ENCODE peak calls at places on chromosomes 4 and X, in nine cellular contexts. Y, V, W, C, R, B, E, I and P are unnamed samples.

GRCh38 chr4:18042754-18043153 is 21.2 kb upstream of the LCORL start:
- DNase-seq in W (no peak), R (no peak), I (no peak), C (no peak), E (no peak), Y (no peak), V (no peak), B (no peak), P (no peak)

GRCh38 chr4:184979461-184980124 is 38.7 kb upstream of the HELT start:
- DNase-seq in W (no peak), E (no peak), R (no peak), B (no peak), Y (no peak), I (no peak), C (no peak), V (no peak), P (no peak)

GRCh38 chrX:119758682-119759332 is 419 bp downstream of the SOWAHD start:
- DNase-seq in R (no peak), C (no peak), W (no peak), E (no peak), Y (no peak), I (no peak), V (no peak), B (no peak), P (no peak)

GRCh38 chr4:87555751-87556619 is 26.8 kb upstream of the SPARCL1 start:
- DNase-seq in R (peak), W (peak), C (peak), V (no peak), B (peak), E (peak), Y (no peak), I (no peak), P (peak)

GRCh38 chr4:67700119-67700873 is 659 bp downstream of the UBA6 start:
- DNase-seq in Y (no peak), B (peak), V (no peak), E (no peak), C (peak), W (peak), R (peak), I (no peak), P (no peak)

GRCh38 chrX:19924285-19924684 is 36.9 kb upstream of the SH3KBP1 start:
- DNase-seq in R (peak), Y (no peak), I (no peak), B (peak), V (no peak), W (no peak), C (no peak), E (no peak), P (no peak)

GRCh38 chr4:92307886-92308285 is 4.1 kb downstream of the GRID2 start:
- DNase-seq in I (no peak), R (no peak), E (no peak), B (no peak), C (no peak), W (no peak), Y (no peak), V (no peak), P (no peak)

GRCh38 chr4:91288702-91289311 is 1015.0 kb upstream of the GRID2 start:
- DNase-seq in R (no peak), I (no peak), C (peak), B (no peak), V (no peak), Y (no peak), E (no peak), W (peak), P (no peak)

GRCh38 chrX:124194903-124195302 is 137.6 kb upstream of the TEX13D start:
- DNase-seq in E (no peak), V (no peak), B (no peak), C (peak), R (no peak), W (no peak), I (no peak), Y (no peak), P (no peak)

GRCh38 chrX:135193740-135194139 is 22.5 kb upstream of the CT55 start:
- DNase-seq in Y (no peak), R (no peak), C (no peak), E (no peak), B (no peak), I (no peak), V (no peak), W (no peak), P (no peak)

GRCh38 chrX:69133561-69134542 is 31.4 kb downstream of the PJA1 start:
- DNase-seq in V (no peak), E (peak), B (peak), C (peak), I (no peak), R (peak), W (peak), Y (no peak), P (peak)

GRCh38 chr4:118173956-118174355 is 139.7 kb downstream of the NDST3 start:
- DNase-seq in Y (no peak), I (peak), E (peak), W (peak), R (peak), C (no peak), V (no peak), B (peak), P (no peak)

GRCh38 chr4:168574581-168575295 is 77.9 kb downstream of the PALLD start:
- DNase-seq in V (no peak), I (no peak), B (peak), E (peak), W (no peak), Y (no peak), R (peak), C (peak), P (no peak)

GRCh38 chr4:177064724-177065394 is 244.8 kb upstream of the NEIL3 start:
- DNase-seq in C (no peak), W (no peak), I (no peak), V (no peak), R (no peak), E (no peak), Y (no peak), B (no peak), P (no peak)

GRCh38 chr4:4385729-4386295 is 1.1 kb upstream of the NSG1 start:
- DNase-seq in R (no peak), C (no peak), I (no peak), V (no peak), Y (no peak), E (no peak), W (no peak), B (no peak), P (no peak)

GRCh38 chr4:14234330-14234729 is 606.8 kb upstream of the BOD1L1 start:
- DNase-seq in W (no peak), C (no peak), I (no peak), E (no peak), R (no peak), V (no peak), B (peak), Y (no peak), P (no peak)

GRCh38 chr4:110770353-110770752 is 147.5 kb upstream of the PITX2 start:
- DNase-seq in Y (no peak), B (no peak), E (no peak), I (no peak), R (no peak), V (no peak), C (no peak), W (no peak), P (no peak)

GRCh38 chr4:85595796-85596559 is 121.0 kb downstream of the ARHGAP24 start:
- DNase-seq in W (peak), E (no peak), I (no peak), R (no peak), V (no peak), C (no peak), Y (no peak), B (no peak), P (no peak)

GRCh38 chr4:3657917-3658913 is 108.0 kb upstream of the ADRA2C start:
- DNase-seq in E (no peak), I (peak), B (peak), Y (no peak), W (peak), R (peak), C (no peak), V (no peak), P (no peak)

GRCh38 chr4:94653095-94653649 is 104.6 kb upstream of the BMPR1B start:
- DNase-seq in E (no peak), V (no peak), C (no peak), I (no peak), B (no peak), Y (no peak), W (no peak), R (no peak), P (no peak)

GRCh38 chr4:139009702-139010101 is 5.9 kb upstream of the NOCT start:
- DNase-seq in C (no peak), I (no peak), V (no peak), B (no peak), W (no peak), E (no peak), R (no peak), Y (no peak), P (no peak)

GRCh38 chr4:74308215-74308614 is at the start of gene EPGN:
- DNase-seq in E (no peak), R (no peak), B (peak), Y (no peak), V (no peak), I (no peak), W (peak), C (no peak), P (no peak)

GRCh38 chrX:139200793-139201192 is 329.7 kb upstream of the F9 start:
- DNase-seq in C (no peak), Y (no peak), E (no peak), W (no peak), I (no peak), B (no peak), V (no peak), R (peak), P (no peak)

GRCh38 chr4:176838611-176839411 is 46.1 kb upstream of the VEGFC start:
- DNase-seq in W (peak), I (peak), Y (no peak), V (no peak), R (peak), E (peak), C (peak), B (peak), P (peak)

GRCh38 chr4:16082424-16083216 is 1.2 kb downstream of the PROM1 start:
- DNase-seq in R (no peak), W (peak), E (no peak), I (no peak), C (no peak), V (peak), B (no peak), Y (no peak), P (no peak)

GRCh38 chrX:110442631-110443030 is 84.0 kb downstream of the RTL9 start:
- DNase-seq in B (peak), Y (no peak), E (no peak), V (no peak), C (no peak), W (peak), I (no peak), R (peak), P (no peak)

GRCh38 chr4:123856689-123857545 is 460.3 kb downstream of the SPRY1 start:
- DNase-seq in W (peak), B (peak), R (peak), Y (peak), C (no peak), I (no peak), E (no peak), V (no peak), P (no peak)

GRCh38 chr4:147768113-147768512 is 36.2 kb downstream of the ARHGAP10 start:
- DNase-seq in R (peak), B (peak), C (no peak), I (no peak), W (peak), E (no peak), Y (no peak), V (no peak), P (no peak)

GRCh38 chr4:145732416-145732815 is 52.5 kb downstream of the C4orf51 start:
- DNase-seq in I (no peak), C (no peak), W (no peak), V (no peak), R (no peak), B (no peak), E (no peak), Y (no peak), P (no peak)

GRCh38 chr4:122826596-122827257 is at the start of gene FGF2:
- DNase-seq in Y (no peak), V (peak), E (no peak), W (peak), C (no peak), B (peak), I (no peak), R (peak), P (no peak)

GRCh38 chr4:23979534-23979933 is 89.7 kb upstream of the PPARGC1A start:
- DNase-seq in E (no peak), C (no peak), V (no peak), R (no peak), Y (no peak), B (no peak), W (no peak), I (no peak), P (no peak)

GRCh38 chrX:7088968-7089615 is 58.4 kb upstream of the STS start:
- DNase-seq in I (no peak), C (no peak), W (no peak), Y (no peak), R (no peak), V (no peak), B (no peak), E (no peak), P (no peak)

DNA sequence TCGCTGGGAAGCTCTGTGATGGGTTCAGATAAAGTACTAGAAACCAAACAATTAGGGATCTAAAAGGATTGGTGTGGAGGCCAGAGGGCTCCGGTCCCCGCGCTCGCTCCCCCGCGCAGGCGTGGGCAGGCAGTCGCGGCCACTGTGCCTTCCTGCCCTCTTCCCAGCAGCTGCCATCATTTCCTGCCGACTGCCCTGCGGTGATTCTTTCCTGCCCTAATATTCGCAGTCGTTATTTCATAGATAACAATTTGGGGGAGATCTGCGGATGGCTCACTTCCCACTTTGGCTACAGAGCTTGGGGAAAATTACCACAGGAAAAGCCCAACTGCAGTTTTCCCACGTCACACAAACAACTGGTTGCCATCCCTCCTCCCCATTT is 2.2 kb downstream of the GRIA2 start:
- DNase-seq in C (no peak), E (no peak), V (no peak), I (no peak), W (no peak), R (no peak), Y (no peak), B (no peak), P (no peak)
- H3K4me3 ChIP-seq in C (peak), E (peak), V (peak), I (peak), W (peak), R (peak), Y (no peak), B (peak), P (peak)

DNA sequence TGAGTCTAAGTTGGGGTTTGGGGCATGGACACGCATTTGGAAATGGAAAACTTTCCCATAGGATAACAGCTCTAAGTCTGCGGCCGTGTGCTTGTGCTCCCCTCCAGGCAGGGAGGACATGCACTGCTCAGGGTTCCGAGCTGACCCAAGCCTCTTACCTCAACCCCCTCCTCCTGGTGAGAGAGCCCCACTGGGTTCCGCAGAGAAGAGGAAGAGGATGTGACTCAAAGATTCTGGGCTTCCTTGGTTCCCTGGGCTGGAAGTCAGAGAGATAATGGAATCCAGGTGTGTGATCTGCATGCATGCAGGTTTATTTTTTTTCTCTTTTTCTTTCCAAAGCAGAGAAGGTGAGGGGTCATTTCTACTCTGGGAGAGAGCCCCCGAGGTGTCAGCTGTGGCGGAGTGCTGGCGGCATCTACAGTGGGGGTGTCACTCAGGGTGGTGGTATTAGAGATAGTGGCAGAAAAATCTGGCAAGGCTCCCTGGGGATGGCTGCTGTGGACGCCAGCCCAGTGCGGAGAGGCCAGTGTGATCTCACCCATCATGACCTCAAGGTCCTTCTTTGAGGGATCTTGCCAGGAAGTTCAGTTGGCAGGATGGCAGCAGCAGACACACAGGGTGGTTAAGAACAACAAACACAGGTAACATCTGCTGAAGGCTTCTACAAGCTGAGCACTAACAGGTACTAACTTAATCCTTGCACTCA is 168.7 kb upstream of the HAND2 start:
- DNase-seq in E (no peak), W (no peak), C (no peak), R (no peak), I (peak), B (no peak), Y (no peak), V (no peak), P (no peak)
- H3K4me3 ChIP-seq in E (no peak), W (no peak), C (no peak), R (no peak), I (no peak), B (no peak), Y (no peak), V (no peak), P (no peak)

GRCh38 chrX:65587616-65588526 is 53.3 kb upstream of the LAS1L start:
- DNase-seq in B (peak), Y (no peak), W (peak), V (peak), E (no peak), I (no peak), R (peak), C (no peak), P (no peak)
- H3K4me3 ChIP-seq in B (no peak), Y (no peak), W (peak), V (peak), E (no peak), I (peak), R (no peak), C (no peak), P (peak)

DNA sequence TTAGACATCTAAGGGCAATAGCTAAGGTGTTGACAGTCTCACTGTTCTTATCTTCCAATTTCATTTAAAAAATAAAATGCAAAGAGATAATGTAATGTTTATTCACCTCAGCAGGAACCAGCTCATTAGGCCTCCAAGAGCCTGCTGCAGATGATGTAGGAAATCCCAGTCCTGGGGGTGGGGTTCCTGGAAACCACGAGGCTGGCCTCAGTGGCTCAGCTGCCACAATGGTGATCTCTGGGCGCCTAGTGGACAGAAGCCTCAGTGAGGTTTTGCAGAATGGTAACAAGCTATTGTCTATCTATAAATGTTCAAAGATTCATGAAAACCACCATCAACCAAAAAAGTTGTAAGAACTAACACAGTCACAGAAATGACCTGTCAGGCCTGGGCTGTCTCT is 77.3 kb downstream of the RPS3A start:
- DNase-seq in B (no peak), W (no peak), Y (no peak), I (no peak), E (no peak), V (no peak), C (no peak), R (no peak), P (no peak)
- H3K4me3 ChIP-seq in B (no peak), W (no peak), Y (no peak), I (no peak), E (no peak), V (no peak), C (no peak), R (no peak), P (no peak)

GRCh38 chr4:167232805-167233522 is 1.3 kb downstream of the SPOCK3 start:
- DNase-seq in Y (no peak), V (no peak), C (no peak), E (no peak), I (no peak), W (no peak), R (no peak), B (no peak), P (no peak)
- H3K4me3 ChIP-seq in Y (no peak), V (no peak), C (peak), E (peak), I (no peak), W (no peak), R (peak), B (no peak), P (no peak)

DNA sequence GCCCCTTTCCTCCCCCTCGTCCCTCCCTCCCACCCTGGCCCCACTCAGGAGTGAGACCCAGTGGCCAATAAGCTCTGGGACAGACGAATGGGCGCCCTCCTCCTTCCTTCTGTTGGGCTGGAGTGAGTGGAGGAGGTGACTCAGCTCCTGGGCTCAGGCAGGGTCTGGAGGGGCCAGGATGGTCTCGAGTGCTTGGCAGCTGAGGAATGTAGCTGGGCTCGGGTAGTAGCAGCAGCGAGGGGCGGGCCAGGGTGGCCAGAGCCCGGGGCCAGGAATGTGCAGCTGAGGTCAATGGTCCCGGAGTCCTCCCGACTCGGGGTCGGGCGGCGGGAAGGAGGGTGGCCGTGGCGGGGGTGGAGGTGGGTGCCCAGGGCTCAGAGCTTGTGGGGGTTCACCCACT is 15.0 kb downstream of the G6PD start:
- DNase-seq in R (peak), Y (no peak), V (no peak), C (peak), B (peak), E (no peak), W (peak), I (no peak), P (no peak)
- H3K4me3 ChIP-seq in R (no peak), Y (no peak), V (no peak), C (no peak), B (no peak), E (no peak), W (no peak), I (no peak), P (no peak)

GRCh38 chrX:103149652-103150051 is 56.7 kb upstream of the NXF3 start:
- DNase-seq in W (no peak), B (no peak), V (no peak), R (no peak), Y (no peak), C (no peak), I (no peak), E (no peak), P (no peak)

GRCh38 chrX:103157511-103158316 is 57.2 kb upstream of the BEX4 start:
- DNase-seq in Y (peak), B (peak), E (peak), W (peak), R (peak), I (no peak), C (no peak), V (no peak), P (no peak)

GRCh38 chrX:103155201-103155600 is 59.7 kb upstream of the BEX4 start:
- DNase-seq in W (peak), R (no peak), C (no peak), B (peak), V (no peak), I (no peak), E (no peak), Y (no peak), P (no peak)

GRCh38 chrX:103151799-103152198 is 58.9 kb upstream of the NXF3 start:
- DNase-seq in B (no peak), I (no peak), C (no peak), Y (no peak), E (no peak), R (no peak), W (no peak), V (no peak), P (no peak)

GRCh38 chrX:103153661-103154060 is 60.7 kb upstream of the NXF3 start:
- DNase-seq in C (no peak), R (no peak), Y (no peak), E (no peak), V (no peak), I (no peak), B (no peak), W (no peak), P (no peak)
- H3K4me3 ChIP-seq in C (no peak), R (no peak), Y (no peak), E (no peak), V (no peak), I (no peak), B (no peak), W (no peak), P (no peak)